ENCODE peak calls at places on chromosomes 16 and 17, in ten cellular contexts. U is K562, R is spleen, Z is stomach, J is SK-N-MC, B is suprapubic skin, T is HepG2, Q is transverse colon, N is upper lobe of left lung, M is esophagus muscularis mucosa. X is an unnamed sample.
A peak's percentile ranks its signal among the peaks of the same experiment; 100 is the strongest.

GRCh38 chr17:4365628-4366311 is 705 bp downstream of the UBE2G1 start:
- DNase-seq in U (peak; percentile 61), R (peak; percentile 92), Z (no peak), J (no peak), B (peak; percentile 79), T (no peak), Q (peak; percentile 44), N (peak; percentile 35), M (no peak), X (peak; percentile 75)

GRCh38 chr16:69712914-69713581 is 13.3 kb downstream of the NQO1 start:
- DNase-seq in U (no peak), R (no peak), Z (no peak), J (no peak), B (peak; percentile 49), T (no peak), Q (no peak), N (no peak), M (peak; percentile 55), X (no peak)

GRCh38 chr17:77483128-77483598 is 342.4 kb downstream of the SEC14L1 start:
- DNase-seq in U (no peak), R (no peak), Z (no peak), J (no peak), B (no peak), T (no peak), Q (no peak), N (no peak), M (no peak), X (no peak)

GRCh38 chr17:5854871-5855554 is 215.2 kb upstream of the WSCD1 start:
- DNase-seq in U (no peak), R (no peak), Z (no peak), J (no peak), B (no peak), T (no peak), Q (no peak), N (no peak), M (peak; percentile 84), X (no peak)

GRCh38 chr16:84496991-84497390 is 7.5 kb downstream of the MEAK7 start:
- DNase-seq in U (no peak), R (no peak), Z (no peak), J (no peak), B (peak; percentile 57), T (no peak), Q (no peak), N (peak; percentile 6), M (no peak), X (no peak)

GRCh38 chr17:78925662-78926555 is 722 bp upstream of the TIMP2 start:
- DNase-seq in U (no peak), R (peak; percentile 90), Z (peak; percentile 45), J (no peak), B (peak; percentile 93), T (peak; percentile 52), Q (peak; percentile 73), N (peak; percentile 65), M (peak; percentile 98), X (peak; percentile 97)

GRCh38 chr17:27247071-27247957 is 46.6 kb upstream of the WSB1 start:
- DNase-seq in U (no peak), R (peak; percentile 81), Z (peak; percentile 47), J (no peak), B (no peak), T (peak; percentile 89), Q (peak; percentile 81), N (peak; percentile 74), M (peak; percentile 92), X (peak; percentile 87)

GRCh38 chr17:29225388-29225787 is 21.3 kb upstream of the CRYBA1 start:
- DNase-seq in U (no peak), R (no peak), Z (no peak), J (no peak), B (no peak), T (no peak), Q (no peak), N (no peak), M (no peak), X (no peak)

GRCh38 chr17:48335858-48336500 is 94.0 kb downstream of the SKAP1 start:
- DNase-seq in U (peak; percentile 21), R (no peak), Z (no peak), J (peak; percentile 77), B (no peak), T (peak; percentile 42), Q (no peak), N (no peak), M (no peak), X (no peak)

GRCh38 chr16:52742052-52742451 is 195.1 kb upstream of the TOX3 start:
- DNase-seq in U (no peak), R (no peak), Z (no peak), J (no peak), B (no peak), T (no peak), Q (no peak), N (no peak), M (no peak), X (no peak)

GRCh38 chr17:66713533-66714042 is 121.3 kb upstream of the CACNG5 start:
- DNase-seq in U (no peak), R (no peak), Z (no peak), J (no peak), B (no peak), T (no peak), Q (no peak), N (peak; percentile 36), M (no peak), X (no peak)

GRCh38 chr17:37523715-37524219 is 34.1 kb downstream of the DUSP14 start:
- DNase-seq in U (no peak), R (no peak), Z (no peak), J (no peak), B (no peak), T (no peak), Q (no peak), N (no peak), M (no peak), X (no peak)

GRCh38 chr16:66923247-66923851 is 2.0 kb downstream of the RRAD start:
- DNase-seq in U (no peak), R (no peak), Z (no peak), J (no peak), B (no peak), T (no peak), Q (no peak), N (no peak), M (no peak), X (peak; percentile 90)

GRCh38 chr17:67217446-67217845 is 27.6 kb downstream of the HELZ start:
- DNase-seq in U (peak; percentile 33), R (no peak), Z (no peak), J (no peak), B (no peak), T (no peak), Q (no peak), N (no peak), M (no peak), X (no peak)

GRCh38 chr17:68600123-68600880 is 865 bp downstream of the FAM20A start:
- DNase-seq in U (no peak), R (peak; percentile 79), Z (peak; percentile 72), J (no peak), B (peak; percentile 81), T (peak; percentile 59), Q (peak; percentile 10), N (peak; percentile 75), M (peak; percentile 88), X (no peak)
- TF ChIP-seq POLR2AphosphoS5 in U (no peak), R (peak; percentile 62), Z (peak; percentile 7), J (no peak), B (no peak), T (no peak), Q (no peak), N (peak; percentile 15), M (no peak), X (no peak)

DNA sequence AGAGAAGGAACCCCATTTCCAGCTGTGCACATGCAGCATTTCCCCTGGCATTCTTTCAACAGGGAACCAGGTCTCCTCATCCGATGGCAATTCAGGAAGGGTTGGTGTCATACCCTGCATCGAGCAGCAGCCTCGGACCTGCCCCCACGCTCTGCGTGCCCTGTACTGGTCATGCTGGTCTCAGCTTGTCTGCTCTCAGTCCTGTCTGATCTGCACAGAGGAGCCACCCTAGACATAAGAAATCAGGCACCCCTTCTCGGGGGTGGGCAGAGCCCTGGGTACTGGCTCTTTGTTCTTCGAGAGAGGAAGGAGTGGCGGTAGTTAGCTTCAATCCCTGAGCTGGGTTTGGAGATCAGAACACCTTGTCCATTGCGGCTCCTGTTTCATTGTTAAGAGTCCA is 162.0 kb upstream of the RPH3AL start:
- DNase-seq in U (no peak), R (peak; percentile 64), Z (no peak), J (no peak), B (no peak), T (no peak), Q (no peak), N (no peak), M (no peak), X (no peak)
- H3K9me3 ChIP-seq in U (no peaks in the 10 kb centered on the region), R (no peaks in the 10 kb centered on the region), Z (no peaks in the 10 kb centered on the region), J (peaks cover 3% of the 10 kb centered on the region), B (no peaks in the 10 kb centered on the region), T (no peaks in the 10 kb centered on the region), Q (no peaks in the 10 kb centered on the region), N (no peaks in the 10 kb centered on the region), M (no peaks in the 10 kb centered on the region), X (no peaks in the 10 kb centered on the region)

DNA sequence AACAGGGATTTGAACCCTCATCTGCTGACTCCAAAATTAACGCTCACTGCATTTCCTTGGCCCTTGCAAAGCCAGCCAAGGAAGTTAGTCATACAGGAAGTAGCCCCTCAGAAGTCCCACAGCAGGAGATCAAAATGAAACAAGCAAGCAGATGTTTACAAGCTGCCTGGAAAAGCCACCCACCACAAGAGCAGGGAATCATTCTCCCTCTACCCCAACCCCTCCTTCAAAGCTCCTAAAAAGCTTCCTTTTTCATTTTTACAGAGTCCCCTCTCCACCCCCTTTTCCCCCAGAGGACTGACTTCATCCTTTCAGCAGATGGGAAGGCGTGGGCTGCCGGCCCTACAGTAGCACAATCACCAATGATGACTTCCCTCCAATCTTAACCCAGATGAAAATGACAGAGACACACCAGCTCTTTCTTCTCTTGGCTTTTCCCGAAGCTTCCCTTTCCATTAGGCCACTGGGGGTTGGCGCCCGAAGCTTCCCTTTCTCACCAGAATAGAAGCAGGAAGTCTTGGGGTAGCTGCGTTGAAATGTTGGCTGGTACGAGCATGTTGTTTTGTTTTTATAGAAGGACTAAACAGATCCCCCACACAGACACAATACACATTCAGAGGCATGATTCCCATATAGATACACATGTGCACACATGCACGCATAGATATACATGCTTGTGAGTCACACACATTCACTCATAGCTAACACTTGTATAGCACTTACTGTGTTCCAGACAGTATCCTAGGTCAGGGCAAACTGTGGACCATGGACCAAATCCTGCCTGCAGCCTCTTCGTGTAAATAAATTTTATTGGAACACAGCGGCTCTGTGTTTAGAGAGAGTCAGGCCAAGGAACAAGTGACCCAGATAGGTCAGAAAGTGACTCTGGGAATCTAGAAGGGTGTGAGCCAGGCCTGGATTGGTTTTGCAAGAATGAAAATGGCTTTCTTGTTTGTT is 17.4 kb downstream of the ITPRIPL2 start:
- DNase-seq in U (no peak), R (no peak), Z (no peak), J (peak; percentile 76), B (no peak), T (no peak), Q (no peak), N (peak; percentile 32), M (no peak), X (peak; percentile 76)
- TF ChIP-seq POLR2AphosphoS5 in U (no peak), R (no peak), Z (peak; percentile 43), J (no peak), B (no peak), T (no peak), Q (no peak), N (peak; percentile 16), M (peak; percentile 8), X (no peak)

DNA sequence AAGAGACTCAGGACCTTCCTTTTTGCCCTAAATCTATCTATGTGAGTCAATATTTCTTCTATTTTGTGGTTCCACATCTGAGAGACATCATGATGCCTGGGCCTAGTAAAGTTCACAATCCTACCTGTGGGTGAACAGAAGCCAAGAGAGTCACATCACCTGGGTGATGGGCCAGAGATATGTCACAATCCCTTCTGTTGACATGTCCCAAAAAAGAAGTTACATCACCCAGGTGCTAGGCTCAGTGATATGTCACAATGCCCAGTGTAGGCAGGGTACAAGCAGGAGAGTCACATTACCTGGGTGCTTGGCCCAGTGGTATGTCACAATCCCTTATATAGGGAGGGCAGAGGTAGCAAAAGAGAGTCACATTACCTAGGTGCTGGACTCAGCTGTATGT is 2101.9 kb downstream of the TP53TG3F start:
- DNase-seq in U (no peak), R (no peak), Z (no peak), J (no peak), B (no peak), T (no peak), Q (no peak), N (no peak), M (peak; percentile 75), X (no peak)
- H3K9me3 ChIP-seq in U (no peaks in the 10 kb centered on the region), R (no peaks in the 10 kb centered on the region), Z (no peaks in the 10 kb centered on the region), J (no peaks in the 10 kb centered on the region), B (peaks cover 4% of the 10 kb centered on the region), T (peaks cover 99% of the 10 kb centered on the region), Q (no peaks in the 10 kb centered on the region), N (no peaks in the 10 kb centered on the region), M (no peaks in the 10 kb centered on the region), X (no peaks in the 10 kb centered on the region)

X was measured in sigmoid colon.